ENCODE peak calls at places on chromosomes 7 and 10, in nine cellular contexts. G is IMR-90; X is ovary; C is CD4-positive, CD25-positive, alpha-beta regulatory T cell; J is MM.1S; P is heart left ventricle; O is tibial artery; H is K562; A is GM23248. F is an unnamed sample.

GRCh38 chr10:72106154-72106849 is 18.0 kb upstream of the SPOCK2 start:
- DNase-seq in J (no peak), H (no peak), X (no peak), P (no peak), O (no peak), G (no peak), C (no peak), A (no peak), F (no peak)

GRCh38 chr10:30783939-30784500 is 154.5 kb upstream of the LYZL2 start:
- DNase-seq in C (peak), O (peak), X (peak), J (peak), H (peak), P (peak), G (peak), A (peak), F (peak)

GRCh38 chr7:155467846-155468821 is 10.2 kb downstream of the EN2 start:
- DNase-seq in C (no peak), O (no peak), P (no peak), G (no peak), X (no peak), J (no peak), A (no peak), H (no peak), F (no peak)

GRCh38 chr7:139782932-139783331 is 5.1 kb upstream of the HIPK2 start:
- DNase-seq in P (no peak), O (no peak), J (no peak), A (no peak), X (no peak), C (no peak), H (no peak), G (no peak), F (no peak)

GRCh38 chr10:113856563-113856962 is 2.1 kb downstream of the NHLRC2 start:
- DNase-seq in G (no peak), X (no peak), J (no peak), P (no peak), C (no peak), O (no peak), H (no peak), A (peak), F (no peak)

GRCh38 chr7:101804087-101804631 is 13.3 kb upstream of the CUX1 start:
- DNase-seq in J (no peak), X (no peak), P (no peak), H (no peak), A (peak), C (no peak), O (no peak), G (no peak), F (no peak)

GRCh38 chr7:44881610-44882009 is 3.7 kb downstream of the PURB start:
- DNase-seq in X (no peak), P (no peak), G (peak), A (peak), J (no peak), C (no peak), O (no peak), H (no peak), F (no peak)

GRCh38 chr10:36423821-36424248 is 701.6 kb upstream of the ANKRD30A start:
- DNase-seq in P (no peak), O (no peak), A (no peak), X (no peak), C (no peak), G (no peak), H (no peak), J (no peak), F (peak)

GRCh38 chr10:114694735-114695134 is 36.7 kb upstream of the ABLIM1 start:
- DNase-seq in G (no peak), P (no peak), O (no peak), X (no peak), A (peak), C (no peak), J (peak), H (peak), F (no peak)

GRCh38 chr10:132827861-132828539 is 42.1 kb upstream of the NKX6-2 start:
- DNase-seq in A (no peak), P (no peak), O (no peak), G (no peak), J (no peak), X (peak), H (no peak), C (no peak), F (no peak)

GRCh38 chr7:3043544-3044395 is at the start of gene CARD11:
- DNase-seq in J (peak), O (no peak), H (peak), A (no peak), G (no peak), X (no peak), P (no peak), C (peak), F (no peak)

GRCh38 chr7:77427996-77428603 is 12.0 kb upstream of the GSAP start:
- DNase-seq in H (no peak), G (peak), X (no peak), C (no peak), O (no peak), A (peak), P (no peak), J (no peak), F (no peak)

GRCh38 chr10:78489034-78489433 is 455.4 kb downstream of the RPS24 start:
- DNase-seq in X (no peak), C (no peak), A (no peak), G (no peak), J (no peak), H (no peak), P (no peak), O (no peak), F (no peak)

GRCh38 chr10:87546221-87546620 is 41.5 kb downstream of the MINPP1 start:
- DNase-seq in O (peak), A (peak), C (no peak), G (no peak), J (peak), X (no peak), P (no peak), H (peak), F (no peak)

GRCh38 chr7:36764929-36765328 is 40.6 kb upstream of the AOAH start:
- DNase-seq in A (no peak), X (no peak), G (no peak), H (no peak), O (no peak), J (no peak), C (no peak), P (no peak), F (no peak)

GRCh38 chr10:133158437-133158755 is 1.6 kb upstream of the KNDC1 start:
- DNase-seq in C (no peak), J (no peak), P (no peak), G (no peak), H (no peak), X (no peak), A (no peak), O (no peak), F (no peak)

GRCh38 chr10:100344386-100344785 is 2.6 kb upstream of the SCD start:
- DNase-seq in C (no peak), G (no peak), X (no peak), O (no peak), J (no peak), P (no peak), H (no peak), A (no peak), F (no peak)

GRCh38 chr10:51397695-51398094 is 301.7 kb downstream of the CSTF2T start:
- DNase-seq in J (no peak), P (peak), O (peak), A (peak), G (peak), H (no peak), C (no peak), X (no peak), F (peak)

GRCh38 chr10:17910144-17910789 is 41.5 kb upstream of the SLC39A12 start:
- DNase-seq in X (peak), H (peak), P (peak), A (peak), J (peak), G (peak), C (no peak), O (peak), F (peak)

GRCh38 chr7:43583424-43584199 is 704 bp downstream of the STK17A start:
- DNase-seq in C (peak), G (peak), H (peak), O (peak), J (peak), X (peak), A (peak), P (peak), F (peak)

GRCh38 chr10:132607961-132608495 is 70.4 kb downstream of the INPP5A start:
- DNase-seq in C (no peak), G (no peak), A (no peak), O (no peak), H (no peak), X (peak), P (no peak), J (no peak), F (no peak)

DNA sequence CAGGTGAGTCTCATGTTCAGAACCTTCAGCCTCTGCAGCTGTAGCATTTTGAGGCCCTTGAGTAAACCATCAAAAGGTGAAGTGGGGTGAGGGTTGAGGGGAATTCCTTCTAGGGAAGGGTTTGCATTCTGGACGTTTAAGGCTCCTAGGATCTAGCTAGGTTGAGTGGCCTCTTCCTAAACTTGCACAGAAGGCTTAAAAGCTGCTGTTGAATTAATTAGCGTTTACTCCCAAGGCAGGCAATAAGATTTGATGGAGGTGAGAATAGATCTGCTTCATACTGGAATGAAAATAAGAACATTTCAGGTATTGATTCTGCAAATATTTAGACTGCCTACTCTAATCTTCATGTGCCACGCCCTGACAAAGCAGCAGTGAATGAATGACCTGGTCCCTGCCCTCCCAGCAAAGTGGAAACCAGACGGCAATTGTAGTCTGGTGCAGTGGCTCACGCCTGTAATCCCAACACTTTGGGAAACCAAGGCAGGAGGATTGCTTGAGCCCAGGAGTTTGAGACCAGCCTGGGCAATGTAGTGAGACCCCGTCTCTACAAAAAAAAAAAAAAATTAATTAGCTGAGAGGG is 11.4 kb upstream of the KPNA7 start:
- DNase-seq in G (no peak), P (no peak), J (no peak), C (no peak), O (no peak), X (no peak), H (no peak), A (no peak), F (no peak)
- H3K27ac ChIP-seq in G (no peak), P (no peak), J (no peak), C (no peak), O (no peak), X (no peak), H (no peak), A (no peak), F (no peak)

GRCh38 chr10:63169063-63169462 is 35.9 kb downstream of the NRBF2 start:
- DNase-seq in P (no peak), G (no peak), J (no peak), X (no peak), A (no peak), O (no peak), C (no peak), H (no peak), F (no peak)

GRCh38 chr10:63169624-63170023 is 36.5 kb downstream of the NRBF2 start:
- DNase-seq in J (no peak), X (no peak), A (no peak), C (no peak), O (no peak), G (no peak), H (no peak), P (no peak), F (no peak)

GRCh38 chr10:63164045-63164722 is 31.1 kb downstream of the NRBF2 start:
- DNase-seq in X (no peak), J (no peak), H (no peak), O (no peak), A (peak), G (peak), P (no peak), C (no peak), F (peak)

GRCh38 chr10:63165249-63165648 is 32.1 kb downstream of the NRBF2 start:
- DNase-seq in H (no peak), X (no peak), A (no peak), C (no peak), P (no peak), J (no peak), G (no peak), O (no peak), F (no peak)

DNA sequence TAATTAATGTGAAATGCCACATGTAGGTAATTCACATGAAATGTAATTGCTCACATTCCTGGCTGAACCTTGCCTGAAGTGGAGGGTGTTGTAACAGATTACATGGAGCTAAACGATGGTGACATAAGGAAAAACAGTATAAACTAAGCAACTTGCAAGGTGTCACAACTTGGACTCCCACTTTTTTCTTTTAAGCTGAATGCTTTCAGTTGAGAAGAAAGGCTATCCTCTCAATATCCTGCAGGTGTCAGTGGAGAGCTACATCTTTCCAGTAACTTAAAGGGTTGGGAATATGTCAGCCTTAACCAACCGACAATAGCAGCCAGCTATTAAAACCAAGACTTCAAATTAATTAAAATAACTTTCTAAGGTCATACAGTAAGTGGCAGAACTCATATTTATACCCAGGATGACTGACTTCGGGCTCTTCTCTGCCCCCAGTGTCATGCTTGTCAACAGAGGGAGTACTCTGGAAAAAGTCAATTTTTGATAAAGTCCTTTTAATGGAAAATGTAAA is 33.7 kb downstream of the NRBF2 start:
- DNase-seq in O (no peak), A (peak), J (peak), P (no peak), X (no peak), G (peak), C (no peak), H (peak), F (peak)
- H3K27ac ChIP-seq in O (peak), A (no peak), J (no peak), P (no peak), X (no peak), G (no peak), C (no peak), H (no peak), F (no peak)

DNA sequence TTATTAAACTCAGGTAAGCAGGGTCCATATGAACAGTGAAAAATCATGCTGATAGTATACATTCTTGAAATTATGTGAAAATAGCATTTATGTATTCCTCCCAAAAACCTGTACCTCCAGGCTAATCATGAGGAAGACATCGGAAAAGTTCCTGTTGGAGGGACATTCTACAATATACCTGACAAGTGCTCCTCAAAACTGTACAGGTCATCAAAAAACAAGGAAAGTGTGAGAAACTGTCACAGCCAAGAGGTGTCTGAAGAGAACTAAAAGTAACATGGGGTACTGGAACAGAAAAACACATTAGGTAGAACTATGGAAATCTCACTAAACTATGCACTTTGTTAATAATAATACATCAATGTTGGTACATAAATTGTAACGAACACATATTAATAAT is 326.7 kb downstream of the CRPPA start:
- DNase-seq in X (no peak), H (no peak), C (no peak), P (no peak), G (no peak), A (no peak), O (no peak), J (no peak), F (no peak)
- H3K27ac ChIP-seq in X (no peak), H (no peak), C (no peak), P (no peak), G (no peak), A (no peak), O (no peak), J (no peak), F (no peak)

GRCh38 chr10:124239666-124240065 is 146.3 kb upstream of the CHST15 start:
- DNase-seq in J (no peak), C (no peak), H (no peak), G (no peak), A (no peak), X (no peak), P (no peak), O (no peak), F (no peak)
- H3K27ac ChIP-seq in J (no peak), C (no peak), H (no peak), G (no peak), A (no peak), X (no peak), P (peak), O (no peak), F (no peak)

GRCh38 chr10:129305046-129305445 is 162.0 kb upstream of the MGMT start:
- DNase-seq in P (no peak), G (no peak), H (no peak), A (no peak), C (no peak), X (no peak), O (no peak), J (no peak), F (no peak)
- H3K27ac ChIP-seq in P (no peak), G (no peak), H (no peak), A (no peak), C (no peak), X (no peak), O (no peak), J (no peak), F (no peak)